ENCODE peak calls at places on chromosomes 11 and 22, in ten cellular contexts. A is AG08396; P is bronchial epithelial cell; I is lung; N is T-helper 1 cell; D is fibroblast of lung; U is cardiac muscle cell; X is upper lobe of right lung; L is RPMI8226; Z is effector CD4-positive, alpha-beta T cell. W is an unnamed sample.

GRCh38 chr11:35491231-35491871 is 34.1 kb downstream of the PAMR1 start:
- DNase-seq in A (peak), P (peak), I (no peak), N (no peak), D (peak), U (peak), X (no peak), L (no peak), Z (no peak), W (no peak)

GRCh38 chr22:50459016-50459415 is 15.8 kb downstream of the SBF1 start:
- DNase-seq in A (no peak), P (no peak), I (no peak), N (no peak), D (no peak), U (no peak), X (no peak), L (no peak), Z (no peak), W (no peak)

GRCh38 chr11:35785287-35786167 is 123.0 kb downstream of the TRIM44 start:
- DNase-seq in A (no peak), P (peak), I (no peak), N (no peak), D (no peak), U (no peak), X (no peak), L (no peak), Z (no peak), W (no peak)

GRCh38 chr22:45868586-45869443 is 108.1 kb downstream of the WNT7B start:
- DNase-seq in A (no peak), P (no peak), I (no peak), N (no peak), D (no peak), U (no peak), X (no peak), L (no peak), Z (no peak), W (no peak)

GRCh38 chr11:11769362-11769761 is 72.4 kb upstream of the USP47 start:
- DNase-seq in A (no peak), P (no peak), I (no peak), N (no peak), D (no peak), U (no peak), X (no peak), L (no peak), Z (no peak), W (no peak)

GRCh38 chr11:74678591-74679512 is 52.4 kb downstream of the CHRDL2 start:
- DNase-seq in A (no peak), P (no peak), I (no peak), N (no peak), D (no peak), U (peak), X (no peak), L (no peak), Z (no peak), W (no peak)

GRCh38 chr11:33830903-33831648 is 56.8 kb upstream of the FBXO3 start:
- DNase-seq in A (no peak), P (peak), I (no peak), N (no peak), D (no peak), U (no peak), X (no peak), L (no peak), Z (no peak), W (no peak)

GRCh38 chr11:35893796-35894475 is 49.9 kb upstream of the LDLRAD3 start:
- DNase-seq in A (no peak), P (peak), I (no peak), N (no peak), D (peak), U (peak), X (no peak), L (no peak), Z (no peak), W (peak)

GRCh38 chr11:134362192-134362901 is 30.6 kb downstream of the GLB1L2 start:
- DNase-seq in A (no peak), P (no peak), I (no peak), N (no peak), D (no peak), U (no peak), X (peak), L (no peak), Z (no peak), W (peak)

GRCh38 chr22:34975721-34976120 is 90.2 kb upstream of the ISX start:
- DNase-seq in A (no peak), P (peak), I (no peak), N (no peak), D (no peak), U (no peak), X (no peak), L (no peak), Z (no peak), W (no peak)

GRCh38 chr22:21025266-21025665 is 7.1 kb downstream of the SLC7A4 start:
- DNase-seq in A (no peak), P (peak), I (no peak), N (no peak), D (no peak), U (no peak), X (no peak), L (no peak), Z (no peak), W (no peak)

GRCh38 chr11:1943977-1944376 is 3.2 kb upstream of the MRPL23 start:
- DNase-seq in A (no peak), P (peak), I (peak), N (no peak), D (no peak), U (peak), X (peak), L (peak), Z (no peak), W (peak)

GRCh38 chr22:23241562-23242472 is 61.5 kb downstream of the BCR start:
- DNase-seq in A (no peak), P (no peak), I (no peak), N (no peak), D (no peak), U (no peak), X (no peak), L (no peak), Z (no peak), W (no peak)

GRCh38 chr11:74570266-74571061 is 21.9 kb upstream of the POLD3 start:
- DNase-seq in A (peak), P (peak), I (no peak), N (no peak), D (peak), U (peak), X (no peak), L (peak), Z (no peak), W (no peak)

GRCh38 chr11:41003339-41003992 is 456.0 kb downstream of the LRRC4C start:
- DNase-seq in A (no peak), P (peak), I (no peak), N (no peak), D (no peak), U (no peak), X (no peak), L (no peak), Z (no peak), W (no peak)

GRCh38 chr11:32939866-32940265 is 47.3 kb downstream of the QSER1 start:
- DNase-seq in A (no peak), P (no peak), I (no peak), N (no peak), D (no peak), U (no peak), X (no peak), L (no peak), Z (no peak), W (no peak)

GRCh38 chr22:39254789-39255298 is 10.1 kb upstream of the PDGFB start:
- DNase-seq in A (peak), P (peak), I (no peak), N (no peak), D (no peak), U (no peak), X (no peak), L (no peak), Z (no peak), W (peak)

GRCh38 chr11:102347526-102348331 is 715 bp downstream of the BIRC2 start:
- DNase-seq in A (no peak), P (peak), I (peak), N (no peak), D (peak), U (peak), X (no peak), L (peak), Z (no peak), W (no peak)

GRCh38 chr11:2092956-2093412 is 46.2 kb downstream of the IGF2 start:
- DNase-seq in A (peak), P (peak), I (peak), N (no peak), D (peak), U (peak), X (peak), L (peak), Z (peak), W (peak)

GRCh38 chr22:32802291-32802826 is 854 bp downstream of the TIMP3 start:
- DNase-seq in A (peak), P (no peak), I (no peak), N (no peak), D (peak), U (peak), X (no peak), L (no peak), Z (no peak), W (no peak)